ENCODE peak calls at places on chromosomes 11 and 22, in ten cellular contexts. H is GM04503; J is activated CD4-positive, alpha-beta T cell treated with anti-CD3 and anti-CD28 coated beads, Interleukin-2, amount 50 U/mL, for 1 hour; E is COLO829; M is progenitor cell of endocrine pancreas; Y is NCI-H1436; K is T follicular helper cell; U is globus pallidus; V is C1 segment of cervical spinal cord; L is stimulated activated CD8-positive, alpha-beta memory T cell treated with anti-CD3 and anti-CD28 coated beads, Interleukin-4, amount 100 ng/mL, for 1 hour. W is an unnamed sample.

GRCh38 chr11:130243816-130244215 is 70.9 kb downstream of the ZBTB44 start:
- DNase-seq in J (no peak), M (no peak), Y (no peak), U (no peak), H (no peak), L (no peak), E (no peak), V (no peak), K (no peak), W (no peak)

GRCh38 chr11:97525273-97525672 is 1135.5 kb downstream of the JRKL start:
- DNase-seq in U (no peak), H (no peak), V (no peak), Y (no peak), K (no peak), L (no peak), M (no peak), E (peak; percentile 68), J (no peak), W (peak; percentile 79)

GRCh38 chr11:12242071-12242672 is 131.8 kb downstream of the MICAL2 start:
- DNase-seq in V (no peak), U (no peak), M (no peak), E (no peak), J (no peak), K (no peak), L (no peak), H (no peak), Y (no peak), W (no peak)

GRCh38 chr22:24066260-24066659 is 55.2 kb downstream of the CABIN1 start:
- DNase-seq in L (no peak), V (no peak), E (no peak), J (no peak), H (no peak), U (no peak), K (no peak), Y (no peak), M (no peak), W (no peak)

GRCh38 chr22:29635734-29636357 is 32.4 kb downstream of the NF2 start:
- DNase-seq in Y (peak; percentile 23), E (peak; percentile 61), L (no peak), V (no peak), U (peak; percentile 47), K (no peak), H (no peak), J (no peak), M (no peak), W (peak; percentile 35)

GRCh38 chr11:65918211-65919150 is at the start of gene C11orf68:
- DNase-seq in J (no peak), M (no peak), U (no peak), K (no peak), H (no peak), L (peak; percentile 24), E (no peak), Y (no peak), V (no peak), W (no peak)

GRCh38 chr11:17046690-17047089 is 30.8 kb downstream of the RPS13 start:
- DNase-seq in M (no peak), V (no peak), Y (no peak), L (no peak), J (no peak), H (no peak), E (no peak), K (no peak), U (no peak), W (no peak)

GRCh38 chr11:89436071-89436470 is 55.1 kb downstream of the NOX4 start:
- DNase-seq in L (no peak), V (no peak), E (no peak), Y (no peak), U (no peak), J (no peak), K (no peak), M (no peak), H (no peak), W (no peak)

GRCh38 chr11:46183819-46184218 is 62.6 kb upstream of the PHF21A start:
- DNase-seq in K (no peak), L (no peak), Y (no peak), V (no peak), H (no peak), U (no peak), E (no peak), J (no peak), M (no peak), W (no peak)

GRCh38 chr11:12727556-12728070 is 53.4 kb downstream of the TEAD1 start:
- DNase-seq in M (no peak), J (no peak), Y (no peak), K (no peak), H (no peak), L (no peak), U (no peak), E (no peak), V (no peak), W (no peak)

GRCh38 chr22:48581821-48582469 is 1245.7 kb downstream of the BRD1 start:
- DNase-seq in U (no peak), V (no peak), K (no peak), E (no peak), Y (no peak), M (no peak), H (no peak), L (no peak), J (no peak), W (no peak)

GRCh38 chr11:108511851-108512474 is 13.8 kb upstream of the POGLUT3 start:
- DNase-seq in U (no peak), H (peak; percentile 66), Y (no peak), K (no peak), J (no peak), L (no peak), E (no peak), V (no peak), M (no peak), W (peak; percentile 65)

GRCh38 chr22:25369133-25369532 is 149.7 kb downstream of the CRYBB2 start:
- DNase-seq in L (no peak), H (no peak), M (no peak), V (no peak), U (no peak), E (no peak), K (no peak), Y (no peak), J (no peak), W (no peak)

GRCh38 chr11:10605941-10606381 is 37.5 kb upstream of the LYVE1 start:
- DNase-seq in H (no peak), L (no peak), M (no peak), U (peak; percentile 18), J (no peak), E (no peak), V (peak; percentile 19), Y (no peak), K (no peak), W (no peak)

GRCh38 chr22:35739076-35739475 is 21.4 kb downstream of the APOL5 start:
- DNase-seq in M (no peak), V (no peak), Y (no peak), J (no peak), U (no peak), K (no peak), H (no peak), E (no peak), L (no peak), W (no peak)

GRCh38 chr11:62555464-62556092 is 9.0 kb upstream of the AHNAK start:
- DNase-seq in Y (no peak), L (no peak), M (no peak), H (no peak), E (no peak), K (peak; percentile 69), U (no peak), V (no peak), J (peak; percentile 57), W (peak; percentile 21)

GRCh38 chr22:47379037-47379436 is 616.6 kb downstream of the TBC1D22A start:
- DNase-seq in M (no peak), E (no peak), V (no peak), L (no peak), H (no peak), U (no peak), Y (no peak), J (no peak), K (no peak), W (no peak)

GRCh38 chr11:72771507-72771906 is 19.3 kb upstream of the ARAP1 start:
- DNase-seq in V (no peak), L (no peak), K (no peak), J (no peak), M (no peak), U (no peak), Y (no peak), E (no peak), H (no peak), W (no peak)

GRCh38 chr11:118909619-118910308 is 16.0 kb downstream of the BCL9L start:
- DNase-seq in E (no peak), H (no peak), K (no peak), M (no peak), V (no peak), U (no peak), J (no peak), L (no peak), Y (no peak), W (no peak)

GRCh38 chr11:1992111-1992510 is 5.5 kb downstream of the H19 start:
- DNase-seq in M (no peak), L (no peak), U (no peak), E (no peak), K (no peak), Y (no peak), J (no peak), V (no peak), H (no peak), W (no peak)

GRCh38 chr11:115613986-115614625 is 109.9 kb upstream of the CADM1 start:
- DNase-seq in U (no peak), K (no peak), M (no peak), J (no peak), V (no peak), H (no peak), L (no peak), E (no peak), Y (no peak), W (no peak)

GRCh38 chr11:60872124-60872951 is 5.0 kb downstream of the ZP1 start:
- DNase-seq in V (no peak), J (no peak), K (no peak), U (no peak), E (no peak), H (peak; percentile 64), L (no peak), Y (no peak), M (no peak), W (no peak)

GRCh38 chr11:105224859-105225258 is 85.3 kb upstream of the CARD18 start:
- DNase-seq in V (no peak), M (no peak), J (no peak), H (no peak), U (no peak), K (no peak), Y (no peak), L (no peak), E (no peak), W (no peak)

GRCh38 chr11:8363924-8364323 is 100.2 kb upstream of the LMO1 start:
- DNase-seq in E (no peak), V (no peak), Y (no peak), M (no peak), U (no peak), J (no peak), L (no peak), K (no peak), H (no peak), W (no peak)

GRCh38 chr11:107293677-107294344 is 163.8 kb downstream of the CWF19L2 start:
- DNase-seq in J (no peak), H (no peak), M (no peak), V (no peak), E (no peak), U (no peak), L (no peak), Y (no peak), K (no peak), W (no peak)

GRCh38 chr11:66112041-66112491 is 42.0 kb downstream of the PACS1 start:
- DNase-seq in L (no peak), H (no peak), K (no peak), E (no peak), Y (no peak), M (no peak), U (no peak), V (no peak), J (no peak), W (no peak)

GRCh38 chr22:29480512-29481264 is 670 bp downstream of the NEFH start:
- DNase-seq in J (peak; percentile 8), K (no peak), V (peak; percentile 33), H (no peak), E (no peak), L (no peak), Y (no peak), U (peak; percentile 24), M (no peak), W (peak; percentile 23)

GRCh38 chr11:117837070-117837776 is 12.7 kb upstream of the FXYD2 start:
- DNase-seq in M (no peak), V (no peak), E (no peak), J (no peak), K (no peak), U (no peak), H (no peak), L (no peak), Y (no peak), W (no peak)